ENCODE peak calls at places on chromosomes 3 and 15, in four cellular contexts. V is kidney epithelial cell, S is GM12865, R is left ventricle myocardium inferior. P is an unnamed sample.

GRCh38 chr15:93348711-93349110 is 259.7 kb upstream of the RGMA start:
- DNase-seq in R (no peak), S (no peak), V (no peak), P (no peak)

GRCh38 chr3:27378331-27378730 is 9.1 kb upstream of the NEK10 start:
- DNase-seq in S (no peak), V (no peak), R (no peak), P (no peak)

GRCh38 chr3:149659173-149659468 is 1.3 kb upstream of the WWTR1 start:
- DNase-seq in V (no peak), R (no peak), S (no peak), P (no peak)

GRCh38 chr15:80426316-80426715 is 22.1 kb downstream of the ARNT2 start:
- DNase-seq in V (no peak), R (no peak), S (no peak), P (no peak)

GRCh38 chr15:55457401-55458022 is 49.2 kb downstream of the PIERCE2 start:
- DNase-seq in S (peak), V (no peak), R (no peak), P (no peak)

GRCh38 chr3:189100866-189101265 is 70.9 kb upstream of the TPRG1 start:
- DNase-seq in S (no peak), R (no peak), V (no peak), P (no peak)

GRCh38 chr15:31561156-31561555 is 234.5 kb downstream of the KLF13 start:
- DNase-seq in R (no peak), S (no peak), V (no peak), P (no peak)

GRCh38 chr3:189275852-189276251 is 104.1 kb downstream of the TPRG1 start:
- DNase-seq in R (no peak), V (no peak), S (no peak), P (no peak)

GRCh38 chr3:81485444-81485865 is 276.0 kb downstream of the GBE1 start:
- DNase-seq in R (no peak), S (peak), V (peak), P (peak)

GRCh38 chr15:49441816-49442215 is 18.8 kb downstream of the FGF7 start:
- DNase-seq in V (no peak), R (no peak), S (no peak), P (no peak)

GRCh38 chr3:28317438-28318022 is 31.0 kb upstream of the ZCWPW2 start:
- DNase-seq in S (peak), R (no peak), V (no peak), P (no peak)

DNA sequence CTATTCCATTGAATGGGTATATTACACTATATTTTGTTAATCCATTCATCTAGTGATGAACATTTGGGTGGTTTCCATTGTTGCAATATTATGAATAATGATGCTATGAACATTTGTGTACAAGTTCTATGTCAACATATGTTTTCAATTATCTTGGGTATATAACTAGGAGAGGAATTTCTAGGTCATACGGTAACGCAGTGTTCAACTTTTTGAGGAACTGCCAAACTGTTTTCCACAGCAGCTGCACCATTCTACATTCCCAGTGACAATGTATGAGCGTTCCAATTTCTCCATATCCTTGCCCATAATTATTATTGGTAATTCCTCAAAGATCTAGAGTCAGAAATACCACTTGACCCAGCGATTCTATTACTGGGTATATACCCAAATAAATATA is 24.1 kb upstream of the RORA start:
- DNase-seq in S (no peak), V (no peak), R (no peak), P (no peak)
- TF ChIP-seq CTCF in S (no peak), V (no peak), R (no peak), P (no peak)

DNA sequence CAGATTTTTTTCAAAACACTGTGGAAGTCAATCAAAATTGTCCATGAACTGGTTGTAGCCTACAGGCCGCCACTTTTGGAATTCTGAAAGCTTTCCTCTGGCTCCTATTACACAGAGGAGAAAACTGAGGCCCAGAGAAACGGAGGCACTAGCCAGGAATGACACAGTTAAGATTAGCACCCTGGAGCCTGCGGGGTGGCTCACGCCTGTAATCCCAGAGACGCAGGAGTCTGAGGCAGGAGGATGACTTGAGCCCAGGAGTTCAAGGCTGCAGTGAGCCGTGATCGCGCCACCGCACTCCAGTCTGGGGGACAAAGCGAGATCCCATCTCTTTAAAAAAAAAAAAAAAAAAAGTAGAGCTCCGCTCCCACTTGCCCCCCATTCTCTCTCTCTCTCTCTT is 667 bp upstream of the TRH start:
- DNase-seq in S (no peak), V (no peak), R (no peak), P (no peak)
- H3K4me3 ChIP-seq in S (no peak), V (no peak), R (no peak), P (no peak)

GRCh38 chr3:146339262-146339808 is 88.4 kb upstream of the PLSCR4 start:
- DNase-seq in S (no peak), V (no peak), R (no peak), P (no peak)

GRCh38 chr3:146335386-146335785 is 84.5 kb upstream of the PLSCR4 start:
- DNase-seq in S (no peak), V (no peak), R (no peak), P (no peak)

GRCh38 chr3:146337991-146338390 is 87.1 kb upstream of the PLSCR4 start:
- DNase-seq in V (no peak), R (no peak), S (no peak), P (no peak)

GRCh38 chr3:146331967-146332366 is 81.1 kb upstream of the PLSCR4 start:
- DNase-seq in S (no peak), V (no peak), R (no peak), P (no peak)

GRCh38 chr3:146334151-146334550 is 83.2 kb upstream of the PLSCR4 start:
- DNase-seq in R (peak), V (no peak), S (no peak), P (no peak)
- TF ChIP-seq CTCF in R (peak), V (no peak), S (no peak), P (peak)

GRCh38 chr3:125051715-125052581 is 3.8 kb downstream of the HEG1 start:
- DNase-seq in R (peak), S (peak), V (no peak), P (peak)
- H3K4me3 ChIP-seq in R (peak), S (peak), V (peak), P (peak)

GRCh38 chr3:52845691-52846426 is 11.0 kb upstream of the MUSTN1 start:
- DNase-seq in R (no peak), S (no peak), V (no peak), P (no peak)
- TF ChIP-seq CTCF in R (peak), S (peak), V (peak), P (peak)

GRCh38 chr3:101081446-101081845 is 88.2 kb upstream of the ABI3BP start:
- DNase-seq in V (no peak), S (no peak), R (no peak), P (no peak)

GRCh38 chr3:101084404-101084803 is 91.2 kb upstream of the ABI3BP start:
- DNase-seq in S (no peak), R (no peak), V (no peak), P (no peak)

GRCh38 chr3:101077361-101078011 is 84.3 kb upstream of the ABI3BP start:
- DNase-seq in S (no peak), R (no peak), V (no peak), P (no peak)

GRCh38 chr3:101085752-101086151 is 92.5 kb upstream of the ABI3BP start:
- DNase-seq in V (no peak), R (no peak), S (no peak), P (no peak)

DNA sequence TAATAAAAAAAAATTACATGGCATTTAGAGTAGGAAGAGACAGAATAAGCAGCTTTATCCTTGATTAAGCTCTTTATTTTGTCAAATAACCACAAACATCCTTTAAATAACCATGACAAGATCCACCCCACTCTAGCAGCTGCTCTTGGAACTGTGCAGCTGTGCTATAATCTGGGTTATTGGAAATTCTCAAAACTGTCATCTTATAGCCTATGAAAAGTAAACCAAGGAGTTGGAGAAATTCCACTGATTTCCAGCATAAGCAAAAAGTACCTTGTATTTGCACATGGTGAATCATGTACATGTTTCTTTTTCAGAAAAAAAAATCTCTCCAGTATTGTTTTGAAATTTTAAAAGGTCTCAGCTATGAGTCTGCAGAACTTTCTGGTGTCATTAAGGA is 88.8 kb upstream of the ABI3BP start:
- DNase-seq in V (no peak), R (no peak), S (no peak), P (no peak)
- H3K4me3 ChIP-seq in V (no peak), R (no peak), S (no peak), P (no peak)

DNA sequence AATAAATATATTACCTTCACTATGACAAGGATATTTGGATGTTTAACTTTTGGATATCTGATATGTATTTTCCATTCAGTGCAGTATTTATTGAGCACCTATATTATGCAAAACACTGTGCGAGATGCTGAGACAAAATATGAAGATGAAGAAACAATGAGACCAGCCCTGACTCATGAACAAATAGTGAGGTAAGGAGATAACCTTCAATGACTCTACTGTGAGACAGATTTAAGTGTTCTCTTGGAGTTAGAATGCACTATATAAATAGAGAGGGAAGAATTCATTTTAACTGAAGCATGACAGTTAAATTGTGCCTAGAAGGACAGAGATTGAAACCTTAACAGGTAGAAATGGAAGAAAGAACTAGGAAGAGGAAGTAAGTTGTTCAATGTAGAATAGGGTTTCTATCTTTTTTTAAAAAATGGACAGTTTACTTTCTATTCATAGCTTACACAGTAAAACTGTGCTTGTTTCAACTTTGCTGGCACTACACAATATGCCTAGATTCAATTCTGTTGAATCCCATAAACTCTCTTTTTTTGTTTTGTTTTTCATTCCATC is 124.2 kb downstream of the ZBTB20 start:
- DNase-seq in S (no peak), V (no peak), R (no peak), P (no peak)
- TF ChIP-seq CTCF in S (no peak), V (no peak), R (no peak), P (no peak)

P was measured in BJ.